ENCODE peak calls at places on chromosomes 4 and X, in four cellular contexts. One of them, this sample, is unnamed.

GRCh38 chr4:54657194-54657555 is 582 bp upstream of the KIT start:
- DNase-seq in GM12878: no peak
- DNase-seq in A549: no peak
- DNase-seq in K562: no peak
- DNase-seq in this sample: no peak

GRCh38 chr4:128979934-128980333 is 113.4 kb downstream of the SCLT1 start:
- DNase-seq in A549: peak
- DNase-seq in K562: peak
- DNase-seq in GM12878: no peak
- DNase-seq in this sample: peak

GRCh38 chr4:114277690-114278089 is 298.2 kb upstream of the ARSJ start:
- DNase-seq in K562: no peak
- DNase-seq in GM12878: no peak
- DNase-seq in A549: no peak
- DNase-seq in this sample: peak

GRCh38 chr4:74092957-74093356 is 6.0 kb downstream of the CXCL2 start:
- DNase-seq in A549: no peak
- DNase-seq in K562: no peak
- DNase-seq in GM12878: no peak
- DNase-seq in this sample: peak

GRCh38 chr4:169163495-169163894 is 107.3 kb downstream of the SH3RF1 start:
- DNase-seq in GM12878: no peak
- DNase-seq in K562: no peak
- DNase-seq in A549: no peak
- DNase-seq in this sample: no peak

GRCh38 chr4:122710434-122711308 is 21.8 kb upstream of the BBS12 start:
- DNase-seq in K562: no peak
- DNase-seq in GM12878: no peak
- DNase-seq in A549: no peak
- DNase-seq in this sample: peak

GRCh38 chr4:185880571-185880970 is 68.6 kb upstream of the SORBS2 start:
- DNase-seq in A549: peak
- DNase-seq in GM12878: no peak
- DNase-seq in K562: no peak
- DNase-seq in this sample: no peak

GRCh38 chr4:138540056-138540800 is 298.1 kb upstream of the SLC7A11 start:
- DNase-seq in GM12878: no peak
- DNase-seq in A549: no peak
- DNase-seq in K562: no peak
- DNase-seq in this sample: peak

GRCh38 chr4:138410266-138410665 is 168.1 kb upstream of the SLC7A11 start:
- DNase-seq in K562: no peak
- DNase-seq in A549: no peak
- DNase-seq in GM12878: no peak
- DNase-seq in this sample: no peak

GRCh38 chr4:121706595-121707021 is 9.8 kb upstream of the ANXA5 start:
- DNase-seq in A549: no peak
- DNase-seq in GM12878: no peak
- DNase-seq in K562: no peak
- DNase-seq in this sample: peak

GRCh38 chr4:140158234-140159030 is 4.4 kb upstream of the MAML3 start:
- DNase-seq in GM12878: no peak
- DNase-seq in K562: no peak
- DNase-seq in A549: no peak
- DNase-seq in this sample: peak

GRCh38 chr4:43882470-43882869 is 566.1 kb downstream of the KCTD8 start:
- DNase-seq in A549: no peak
- DNase-seq in GM12878: no peak
- DNase-seq in K562: no peak
- DNase-seq in this sample: no peak

GRCh38 chr4:184805462-184806245 is 20.1 kb downstream of the ACSL1 start:
- DNase-seq in GM12878: no peak
- DNase-seq in A549: no peak
- DNase-seq in K562: no peak
- DNase-seq in this sample: no peak
- TF ChIP-seq POLR2A in GM12878: no peak
- TF ChIP-seq POLR2A in A549: no peak
- TF ChIP-seq POLR2A in K562: no peak
- TF ChIP-seq POLR2A in this sample: no peak

DNA sequence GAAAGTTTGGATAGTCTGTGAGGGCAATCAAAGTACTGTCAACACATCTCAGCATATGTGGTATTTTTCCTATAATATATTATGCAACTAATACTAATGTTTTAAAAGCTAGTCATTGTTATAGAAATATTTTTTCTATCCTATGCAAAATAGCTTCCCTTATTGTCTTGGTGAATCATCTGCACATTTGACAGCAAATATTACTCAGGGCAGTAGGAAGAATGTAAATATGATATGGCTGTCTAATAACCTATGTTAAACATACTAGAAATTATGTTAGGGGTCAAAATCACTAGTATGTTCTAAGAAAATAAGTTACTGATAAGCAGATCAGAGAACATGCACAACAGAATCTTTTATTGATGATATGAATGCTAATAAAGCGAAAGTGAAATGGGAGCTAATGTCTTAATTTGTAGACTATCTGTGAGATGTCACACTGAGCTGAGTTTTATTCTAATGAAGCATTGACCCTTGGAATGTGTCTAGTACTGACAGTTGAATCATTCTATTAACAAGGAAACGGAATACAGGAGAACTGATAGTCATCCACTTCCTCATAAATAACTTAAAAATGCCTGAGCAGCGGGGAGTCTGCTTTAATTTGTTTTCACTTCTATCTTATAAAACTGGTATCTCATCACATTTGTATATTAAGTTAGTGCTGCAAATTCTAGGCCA is 440.1 kb upstream of the AADAT start:
- DNase-seq in A549: no peak
- DNase-seq in K562: no peak
- DNase-seq in GM12878: no peak
- DNase-seq in this sample: no peak
- TF ChIP-seq RCOR1 in A549: no peak
- TF ChIP-seq RCOR1 in K562: no peak
- TF ChIP-seq RCOR1 in GM12878: no peak
- TF ChIP-seq RCOR1 in this sample: no peak

GRCh38 chr4:8475751-8476575 is 35.4 kb downstream of the TRMT44 start:
- DNase-seq in K562: no peak
- DNase-seq in GM12878: no peak
- DNase-seq in A549: no peak
- DNase-seq in this sample: no peak

GRCh38 chr4:8477676-8478075 is 37.1 kb downstream of the TRMT44 start:
- DNase-seq in A549: no peak
- DNase-seq in GM12878: no peak
- DNase-seq in K562: no peak
- DNase-seq in this sample: no peak

GRCh38 chr4:8478371-8478770 is 37.8 kb downstream of the TRMT44 start:
- DNase-seq in GM12878: no peak
- DNase-seq in A549: no peak
- DNase-seq in K562: no peak
- DNase-seq in this sample: no peak

GRCh38 chr4:8478801-8479744 is 38.5 kb downstream of the TRMT44 start:
- DNase-seq in K562: peak
- DNase-seq in A549: no peak
- DNase-seq in GM12878: no peak
- DNase-seq in this sample: peak

DNA sequence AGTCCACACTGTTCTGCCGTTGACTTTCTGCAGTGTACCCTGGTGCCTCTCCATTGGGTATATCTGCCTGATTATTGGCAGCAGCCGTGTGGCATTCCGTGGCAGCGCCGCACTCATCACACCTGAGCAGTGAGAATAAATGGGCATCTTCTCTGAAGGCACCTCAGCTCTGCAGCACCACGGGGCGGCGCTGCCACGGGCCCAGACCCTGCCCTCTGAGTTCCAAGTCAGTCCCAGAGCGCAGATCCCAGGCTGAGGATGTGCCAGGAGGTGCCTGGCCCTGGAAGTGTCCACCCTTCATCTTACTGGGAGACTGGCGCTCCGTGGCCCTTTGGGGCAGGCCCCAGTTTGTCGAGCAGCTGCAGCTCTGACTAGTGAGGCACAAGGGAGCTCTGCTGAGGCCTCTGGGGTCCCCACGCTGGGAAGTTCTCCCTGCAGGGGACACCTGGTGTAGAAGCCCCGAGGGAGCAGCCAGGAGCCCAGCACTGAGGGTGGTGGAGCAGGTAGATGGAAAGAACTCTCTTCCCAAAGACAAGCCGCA is 36.6 kb downstream of the TRMT44 start:
- DNase-seq in A549: no peak
- DNase-seq in GM12878: no peak
- DNase-seq in K562: no peak
- DNase-seq in this sample: no peak
- TF ChIP-seq POLR2A in A549: no peak
- TF ChIP-seq POLR2A in GM12878: no peak
- TF ChIP-seq POLR2A in K562: no peak
- TF ChIP-seq POLR2A in this sample: no peak

GRCh38 chr4:182569561-182569960 is 326.4 kb downstream of the TENM3 start:
- DNase-seq in GM12878: no peak
- DNase-seq in K562: no peak
- DNase-seq in A549: no peak
- DNase-seq in this sample: no peak
- TF ChIP-seq RCOR1 in GM12878: no peak
- TF ChIP-seq RCOR1 in K562: no peak
- TF ChIP-seq RCOR1 in A549: no peak
- TF ChIP-seq RCOR1 in this sample: no peak

DNA sequence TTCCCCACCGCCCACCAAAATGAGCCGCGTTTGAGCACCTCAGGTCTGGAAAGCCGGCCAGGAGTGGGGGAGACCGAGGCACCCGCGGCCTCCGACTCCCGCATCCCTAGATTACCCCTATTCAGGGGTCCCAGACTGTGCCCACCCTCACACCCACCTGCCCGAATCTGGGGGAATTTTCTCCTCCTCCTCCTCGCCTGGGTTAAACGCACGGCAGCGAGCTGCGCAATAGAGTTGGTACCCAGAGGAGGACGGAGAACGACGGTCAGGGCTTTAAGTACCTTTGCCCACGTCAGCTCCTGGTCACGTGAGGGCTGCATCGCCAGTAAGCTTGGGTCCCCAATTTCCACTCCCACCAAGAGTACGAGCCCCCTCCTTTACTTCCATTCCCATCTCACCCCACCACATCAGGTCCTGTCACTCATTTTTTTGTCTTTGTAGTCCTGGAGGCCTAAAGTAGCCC is at the start of gene ARMCX2:
- DNase-seq in A549: no peak
- DNase-seq in GM12878: no peak
- DNase-seq in K562: no peak
- DNase-seq in this sample: peak
- TF ChIP-seq POLR2A in A549: no peak
- TF ChIP-seq POLR2A in GM12878: peak
- TF ChIP-seq POLR2A in K562: no peak
- TF ChIP-seq POLR2A in this sample: peak

This sample was measured in IMR-90.